ENCODE peak calls at places on chromosome 20, in six cellular contexts. D is GM12878, M is lower lobe of right lung, C is IMR-90, A is neural progenitor cell, T is cardiac muscle cell. B is an unnamed sample.

GRCh38 chr20:2331901-2332565 is 36.2 kb downstream of the TGM3 start:
- DNase-seq in A (no peak), T (no peak), M (no peak), C (no peak), D (no peak), B (peak; percentile 29)

GRCh38 chr20:40431611-40432010 is 257.4 kb downstream of the MAFB start:
- DNase-seq in C (no peak), M (no peak), T (no peak), A (no peak), D (no peak), B (no peak)

GRCh38 chr20:59207742-59208357 is 44.2 kb downstream of the ZNF831 start:
- DNase-seq in D (peak; percentile 2), T (peak; percentile 71), A (peak; percentile 88), M (peak; percentile 75), C (no peak), B (no peak)

GRCh38 chr20:62171245-62171644 is 11.6 kb upstream of the MTG2 start:
- DNase-seq in C (no peak), T (no peak), M (no peak), A (no peak), D (no peak), B (no peak)

GRCh38 chr20:44287272-44288097 is 23.5 kb downstream of the FITM2 start:
- DNase-seq in M (no peak), C (no peak), D (no peak), A (no peak), T (no peak), B (no peak)

GRCh38 chr20:13284830-13285229 is 63.8 kb downstream of the ISM1 start:
- DNase-seq in D (no peak), T (no peak), M (no peak), A (no peak), C (no peak), B (no peak)

GRCh38 chr20:57378646-57379262 is 12.4 kb upstream of the RBM38 start:
- DNase-seq in C (no peak), D (no peak), A (no peak), M (no peak), T (no peak), B (peak; percentile 62)

GRCh38 chr20:34220581-34220980 is 20.6 kb upstream of the ASIP start:
- DNase-seq in A (no peak), M (no peak), D (no peak), C (peak; percentile 28), T (no peak), B (no peak)

GRCh38 chr20:32494498-32495216 is 90.5 kb downstream of the NOL4L start:
- DNase-seq in C (no peak), D (no peak), M (no peak), T (no peak), A (no peak), B (no peak)

GRCh38 chr20:56897318-56897962 is 268.3 kb downstream of the TFAP2C start:
- DNase-seq in C (no peak), D (no peak), T (no peak), A (peak; percentile 73), M (no peak), B (no peak)

GRCh38 chr20:13745784-13746183 is 38.9 kb downstream of the ESF1 start:
- DNase-seq in M (no peak), C (no peak), T (no peak), A (no peak), D (no peak), B (no peak)

GRCh38 chr20:9594284-9594875 is 80.0 kb downstream of the LAMP5 start:
- DNase-seq in A (no peak), M (no peak), T (no peak), C (no peak), D (no peak), B (no peak)

GRCh38 chr20:25247100-25247665 is 702 bp upstream of the PYGB start:
- DNase-seq in D (no peak), C (peak; percentile 60), A (peak; percentile 77), M (peak; percentile 72), T (peak; percentile 85), B (no peak)

GRCh38 chr20:63735859-63736718 is at the start of gene LIME1:
- DNase-seq in T (no peak), D (no peak), M (peak; percentile 56), A (no peak), C (no peak), B (no peak)

GRCh38 chr20:47784599-47785320 is 521 bp downstream of the SULF2 start:
- DNase-seq in T (peak; percentile 35), D (no peak), C (peak; percentile 4), M (no peak), A (peak; percentile 72), B (no peak)

GRCh38 chr20:47785900-47786762 is 850 bp upstream of the SULF2 start:
- DNase-seq in T (peak; percentile 85), A (peak; percentile 88), M (no peak), C (peak; percentile 71), D (no peak), B (peak; percentile 83)

GRCh38 chr20:47788741-47789080 is 3.4 kb upstream of the SULF2 start:
- DNase-seq in D (no peak), T (no peak), M (no peak), C (no peak), A (no peak), B (no peak)

GRCh38 chr20:47785321-47785899 is at the start of gene SULF2:
- DNase-seq in C (no peak), T (peak; percentile 70), M (no peak), D (no peak), A (peak; percentile 83), B (no peak)

GRCh38 chr20:47786763-47787107 is 1.5 kb upstream of the SULF2 start:
- DNase-seq in T (no peak), A (no peak), C (no peak), M (no peak), D (no peak), B (no peak)
- H3K4me3 ChIP-seq in T (no peak overlapping the region), A (no peak overlapping the region), C (no peak overlapping the region), M (peak overlapping the region; percentile 59), D (peak overlapping the region; percentile 8), B (peak overlapping the region; percentile 92)

GRCh38 chr20:17610566-17611289 is 40.9 kb downstream of the DSTN start:
- DNase-seq in D (no peak), A (no peak), M (peak; percentile 56), C (no peak), T (no peak), B (peak; percentile 75)
- H3K27ac ChIP-seq in D (no peak overlapping the region), A (no peak overlapping the region), M (peak overlapping the region; percentile 71), C (no peak overlapping the region), T (peak overlapping the region; percentile 71), B (peak overlapping the region; percentile 74)

DNA sequence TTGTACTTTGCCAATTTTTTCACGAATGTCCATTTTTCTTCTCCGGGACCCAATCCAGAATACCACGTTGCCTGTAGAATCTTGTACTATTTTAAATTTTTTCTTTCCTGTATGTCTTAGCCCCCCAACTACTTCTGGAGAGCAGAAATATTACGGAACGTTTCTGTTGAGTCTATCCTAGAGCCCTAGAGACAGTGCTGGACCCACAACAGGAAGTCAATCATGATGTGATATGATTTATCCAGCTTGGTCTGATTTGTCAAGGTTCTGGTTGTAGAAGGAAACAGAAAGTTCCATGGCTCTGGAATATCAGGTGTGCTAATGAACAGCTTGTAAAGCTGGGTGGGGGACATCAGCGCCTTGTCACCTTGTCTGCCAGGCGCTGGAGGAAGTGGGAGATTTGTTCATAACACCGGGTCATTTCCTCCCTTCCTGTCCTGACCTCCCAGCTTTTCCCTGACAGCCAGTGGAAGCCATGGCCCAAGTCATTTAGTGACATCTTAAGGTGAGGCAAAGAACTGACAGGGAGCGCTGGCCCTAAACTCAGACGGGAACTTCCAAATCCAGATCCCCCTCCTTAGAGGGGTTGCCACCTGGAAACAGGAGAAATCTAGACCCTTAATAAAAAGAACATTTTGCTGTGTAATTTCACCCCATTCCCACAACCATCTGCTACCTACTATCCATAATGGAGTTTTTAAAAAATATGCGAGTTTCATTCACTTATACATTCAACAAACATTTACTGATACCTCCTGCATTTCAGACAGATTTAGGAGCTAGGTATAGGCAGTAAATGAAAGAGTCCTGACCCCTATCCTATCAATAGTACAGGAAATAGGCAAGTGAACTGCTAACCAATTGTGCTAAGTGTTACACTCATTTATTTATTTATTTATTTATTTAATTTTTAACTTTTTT is 130.5 kb downstream of the ZFP64 start:
- DNase-seq in A (peak; percentile 81), C (no peak), T (peak; percentile 30), M (no peak), D (no peak), B (no peak)
- TF ChIP-seq CTCF in A (peak; percentile 72), C (peak; percentile 45), T (peak; percentile 47), M (peak; percentile 11), D (no peak), B (no peak)

GRCh38 chr20:37904845-37905244 is 1.9 kb downstream of the VSTM2L start:
- DNase-seq in D (no peak), M (no peak), C (no peak), T (no peak), A (no peak), B (no peak)

GRCh38 chr20:37904008-37904675 is 1.2 kb downstream of the VSTM2L start:
- DNase-seq in M (no peak), A (no peak), T (no peak), D (no peak), C (no peak), B (no peak)

GRCh38 chr20:37902504-37903313 is at the start of gene VSTM2L:
- DNase-seq in M (no peak), A (peak; percentile 79), T (peak; percentile 74), D (no peak), C (peak; percentile 47), B (no peak)

GRCh38 chr20:37901667-37902503 is 1.0 kb upstream of the VSTM2L start:
- DNase-seq in D (no peak), T (peak; percentile 75), M (no peak), A (peak; percentile 82), C (peak; percentile 60), B (no peak)

DNA sequence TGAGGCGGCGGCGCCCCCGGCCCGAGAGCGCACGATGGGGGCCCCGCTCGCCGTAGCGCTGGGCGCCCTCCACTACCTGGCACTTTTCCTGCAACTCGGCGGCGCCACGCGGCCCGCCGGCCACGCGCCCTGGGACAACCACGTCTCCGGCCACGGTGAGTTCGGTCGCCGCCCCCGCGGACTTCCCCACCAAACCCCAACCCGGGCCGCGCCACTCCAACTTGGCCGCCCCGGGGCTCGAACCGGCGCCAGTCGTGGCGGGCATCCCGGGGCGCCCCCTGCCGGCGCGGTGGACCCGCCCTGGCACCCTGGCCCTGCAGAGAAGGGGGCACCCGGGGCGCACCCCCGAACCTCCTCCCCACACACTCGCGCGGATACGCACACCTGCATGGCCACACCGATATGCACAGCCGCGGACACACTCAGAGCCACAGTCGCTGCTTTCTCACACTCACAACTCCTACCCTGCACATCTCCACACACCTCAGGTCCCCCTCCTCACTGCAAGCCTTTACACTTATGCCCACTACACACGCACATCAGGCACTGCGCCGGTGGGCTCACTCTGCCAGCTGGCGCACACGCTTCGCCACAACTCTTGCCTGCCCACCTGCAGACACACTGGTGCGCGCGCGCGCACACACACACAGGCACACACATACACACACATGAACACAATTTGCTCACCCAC is 535 bp downstream of the VSTM2L start:
- DNase-seq in T (no peak), D (no peak), M (no peak), A (no peak), C (no peak), B (no peak)
- H3K4me3 ChIP-seq in T (peak overlapping the region; percentile 65), D (peak overlapping the region; percentile 27), M (peak overlapping the region; percentile 51), A (peak overlapping the region; percentile 61), C (peak overlapping the region; percentile 5), B (peak overlapping the region; percentile 69)

GRCh38 chr20:39213476-39214145 is 251.5 kb downstream of the DHX35 start:
- DNase-seq in A (no peak), C (no peak), M (no peak), D (no peak), T (no peak), B (no peak)
- H3K27ac ChIP-seq in A (no peak overlapping the region), C (no peak overlapping the region), M (no peak overlapping the region), D (no peak overlapping the region), T (no peak overlapping the region), B (no peak overlapping the region)

B was measured in coronary artery.